ENCODE peak calls at places on chromosomes 12 and 14, in seven cellular contexts. G is A673; O is CD4-positive, alpha-beta T cell; N is HCT116; W is WERI-Rb-1; R is right lobe of liver; E is AG04450. J is an unnamed sample.

GRCh38 chr14:32706672-32707071 is 232.0 kb upstream of the NPAS3 start:
- DNase-seq in G (no peak), O (no peak), N (no peak), W (no peak), R (no peak), E (no peak), J (no peak)

GRCh38 chr12:104219908-104220404 is 4.4 kb downstream of the TXNRD1 start:
- DNase-seq in G (peak; percentile 87), O (peak; percentile 42), N (peak; percentile 97), W (no peak), R (no peak), E (no peak), J (no peak)

GRCh38 chr12:1916396-1917171 is 1.9 kb downstream of the CACNA2D4 start:
- DNase-seq in G (no peak), O (no peak), N (no peak), W (peak; percentile 63), R (peak; percentile 52), E (no peak), J (no peak)

GRCh38 chr12:123058471-123058870 is 78.0 kb downstream of the ARL6IP4 start:
- DNase-seq in G (no peak), O (no peak), N (no peak), W (no peak), R (no peak), E (no peak), J (no peak)

GRCh38 chr12:93137656-93138612 is 208.8 kb upstream of the EEA1 start:
- DNase-seq in G (no peak), O (no peak), N (peak; percentile 0), W (no peak), R (no peak), E (no peak), J (no peak)

GRCh38 chr14:71403673-71404072 is 496.4 kb downstream of the PCNX1 start:
- DNase-seq in G (peak; percentile 52), O (no peak), N (peak; percentile 2), W (peak; percentile 32), R (no peak), E (no peak), J (no peak)

GRCh38 chr12:119384340-119384739 is 49.8 kb downstream of the CCDC60 start:
- DNase-seq in G (no peak), O (no peak), N (no peak), W (no peak), R (no peak), E (no peak), J (no peak)

GRCh38 chr12:124273630-124274029 is 21.3 kb upstream of the RFLNA start:
- DNase-seq in G (peak; percentile 54), O (no peak), N (peak; percentile 79), W (peak; percentile 90), R (no peak), E (no peak), J (no peak)

GRCh38 chr14:72619881-72620280 is 274.0 kb downstream of the DPF3 start:
- DNase-seq in G (no peak), O (no peak), N (no peak), W (no peak), R (no peak), E (no peak), J (no peak)

GRCh38 chr12:132761032-132761910 is at the start of gene ANKLE2:
- DNase-seq in G (peak; percentile 56), O (peak; percentile 31), N (no peak), W (peak; percentile 33), R (peak; percentile 70), E (no peak), J (peak; percentile 54)

GRCh38 chr14:61145903-61146411 is 135.2 kb downstream of the TMEM30B start:
- DNase-seq in G (no peak), O (no peak), N (no peak), W (no peak), R (no peak), E (no peak), J (no peak)

GRCh38 chr12:26152507-26153102 is 27.8 kb upstream of the BHLHE41 start:
- DNase-seq in G (no peak), O (no peak), N (no peak), W (no peak), R (no peak), E (no peak), J (no peak)

GRCh38 chr12:101608301-101609133 is 13.7 kb downstream of the MYBPC1 start:
- DNase-seq in G (no peak), O (no peak), N (no peak), W (no peak), R (no peak), E (no peak), J (no peak)

DNA sequence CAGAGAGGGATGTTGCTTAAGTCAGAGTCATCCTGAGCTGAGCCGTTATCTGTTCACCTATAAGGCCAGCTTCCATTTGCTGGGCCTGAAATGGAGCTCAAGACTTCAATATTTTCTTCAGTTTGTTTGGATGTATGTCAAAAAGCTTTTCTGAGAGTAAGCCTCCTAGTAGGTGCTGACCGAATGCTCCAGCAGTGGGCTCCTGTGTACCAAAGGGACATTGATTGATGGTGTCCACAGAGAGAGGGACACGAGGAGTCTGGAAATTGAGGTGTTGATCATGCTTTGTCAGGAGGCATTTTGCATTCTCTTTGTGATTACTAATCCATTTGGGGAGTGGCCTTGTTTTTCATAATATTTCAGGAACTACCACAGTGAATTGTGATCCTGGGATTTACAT is 107.7 kb upstream of the SLC38A2 start:
- DNase-seq in G (no peak), O (no peak), N (no peak), W (no peak), R (no peak), E (no peak), J (no peak)
- H3K27ac ChIP-seq in G (no peak overlapping the region), O (no peak overlapping the region), N (no peak overlapping the region), W (no peak overlapping the region), R (no peak overlapping the region), E (no peak overlapping the region), J (no peak overlapping the region)

GRCh38 chr14:101947904-101948665 is 16.3 kb upstream of the DYNC1H1 start:
- DNase-seq in G (peak; percentile 100), O (peak; percentile 99), N (peak; percentile 100), W (peak; percentile 100), R (peak; percentile 100), E (peak; percentile 100), J (peak; percentile 99)
- H3K27ac ChIP-seq in G (peak overlapping the region; percentile 98), O (peak overlapping the region; percentile 87), N (peak overlapping the region; percentile 76), W (peak overlapping the region; percentile 83), R (peak overlapping the region; percentile 98), E (peak overlapping the region; percentile 99), J (peak overlapping the region; percentile 97)

GRCh38 chr12:108691995-108692808 is 39.1 kb downstream of the CORO1C start:
- DNase-seq in G (peak; percentile 69), O (no peak), N (no peak), W (no peak), R (peak; percentile 51), E (no peak), J (no peak)

GRCh38 chr12:108694812-108695278 is 36.5 kb downstream of the CORO1C start:
- DNase-seq in G (no peak), O (no peak), N (no peak), W (no peak), R (no peak), E (no peak), J (no peak)

GRCh38 chr12:108691154-108691994 is 39.9 kb downstream of the CORO1C start:
- DNase-seq in G (peak; percentile 94), O (peak; percentile 50), N (peak; percentile 86), W (peak; percentile 88), R (peak; percentile 97), E (peak; percentile 99), J (peak; percentile 95)

GRCh38 chr12:108693186-108693585 is 38.1 kb downstream of the CORO1C start:
- DNase-seq in G (no peak), O (no peak), N (no peak), W (no peak), R (no peak), E (no peak), J (no peak)

DNA sequence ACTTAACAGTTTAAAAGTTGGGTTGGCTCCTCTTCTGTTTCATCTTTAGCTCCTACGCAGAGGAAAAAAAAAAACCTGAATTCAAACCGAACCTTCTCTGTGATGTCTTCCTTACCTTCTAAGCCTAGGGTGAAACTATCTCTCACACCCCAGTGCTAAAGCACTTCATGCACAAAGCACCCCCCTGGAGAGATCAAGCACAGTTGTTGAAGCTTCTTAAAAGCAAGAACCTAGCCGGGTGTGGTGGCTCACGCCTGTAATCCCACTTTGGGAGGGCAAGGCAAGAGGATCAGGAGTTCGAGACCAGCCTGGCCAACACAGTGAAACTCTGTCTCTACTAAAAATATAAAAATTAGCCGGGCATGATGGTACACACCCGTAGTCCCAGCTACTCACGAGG is 37.5 kb downstream of the CORO1C start:
- DNase-seq in G (no peak), O (no peak), N (no peak), W (no peak), R (no peak), E (no peak), J (no peak)
- H3K27ac ChIP-seq in G (peak overlapping the region; percentile 96), O (no peak overlapping the region), N (no peak overlapping the region), W (no peak overlapping the region), R (no peak overlapping the region), E (peak overlapping the region; percentile 60), J (peak overlapping the region; percentile 27)

GRCh38 chr14:50744242-50744641 is 76.1 kb upstream of the SAV1 start:
- DNase-seq in G (no peak), O (no peak), N (no peak), W (no peak), R (no peak), E (no peak), J (no peak)

GRCh38 chr14:50745401-50746058 is 77.4 kb upstream of the SAV1 start:
- DNase-seq in G (no peak), O (no peak), N (no peak), W (no peak), R (no peak), E (no peak), J (no peak)

GRCh38 chr14:50739186-50739585 is 71.1 kb upstream of the SAV1 start:
- DNase-seq in G (no peak), O (no peak), N (no peak), W (no peak), R (no peak), E (no peak), J (no peak)

GRCh38 chr14:50740858-50741257 is 72.8 kb upstream of the SAV1 start:
- DNase-seq in G (peak; percentile 53), O (no peak), N (no peak), W (no peak), R (no peak), E (no peak), J (no peak)

GRCh38 chr14:50741571-50741970 is 73.5 kb upstream of the SAV1 start:
- DNase-seq in G (peak; percentile 34), O (no peak), N (peak; percentile 16), W (no peak), R (no peak), E (no peak), J (no peak)
- H3K27ac ChIP-seq in G (peak overlapping the region; percentile 48), O (no peak overlapping the region), N (peak overlapping the region; percentile 27), W (no peak overlapping the region), R (no peak overlapping the region), E (no peak overlapping the region), J (no peak overlapping the region)

DNA sequence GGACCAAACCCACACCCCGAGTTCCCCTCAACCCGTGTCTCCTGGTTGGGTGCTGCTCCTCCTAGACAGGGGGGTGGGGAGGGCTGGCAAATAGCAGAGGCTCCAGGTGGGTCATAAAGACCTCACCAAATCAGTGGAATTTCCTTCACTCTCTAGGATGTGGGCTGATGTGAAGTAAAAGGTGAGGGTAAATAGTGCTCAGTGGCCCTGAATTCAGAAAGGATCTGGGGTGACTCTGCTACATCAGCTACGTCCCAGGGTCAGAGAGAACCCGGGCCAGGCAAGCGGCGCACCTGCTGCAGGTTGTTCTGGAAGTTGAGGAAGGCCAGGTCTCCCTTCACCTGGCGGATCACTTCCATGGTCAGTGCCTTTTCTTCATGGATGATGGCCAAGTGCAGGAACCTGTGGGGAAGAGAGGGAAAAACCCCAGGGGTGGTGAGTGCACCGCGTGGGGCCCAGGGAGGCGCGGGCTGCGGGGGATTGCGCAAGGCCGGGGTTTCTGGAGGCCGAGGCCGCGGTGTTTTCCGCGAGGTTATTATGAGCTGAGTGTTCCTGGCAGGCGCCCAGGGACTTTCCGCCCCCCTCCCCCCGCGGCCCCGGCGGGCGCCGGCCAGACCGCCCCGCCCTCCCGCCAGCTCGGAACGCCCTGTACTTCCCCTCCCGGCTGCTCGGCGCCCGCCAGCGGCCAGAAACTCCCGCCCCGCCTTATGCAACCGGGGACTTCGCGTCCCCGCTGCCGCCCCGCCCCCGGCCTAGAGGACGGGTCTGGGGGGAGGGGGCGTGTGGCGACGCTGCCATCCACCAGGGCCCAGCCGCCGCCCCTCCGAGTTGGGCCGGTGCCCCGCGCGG is 928 bp downstream of the NFKBIA start:
- DNase-seq in G (peak; percentile 96), O (peak; percentile 93), N (peak; percentile 58), W (peak; percentile 95), R (peak; percentile 98), E (peak; percentile 82), J (peak; percentile 82)
- H3K27ac ChIP-seq in G (peak overlapping the region; percentile 99), O (peak overlapping the region; percentile 98), N (peak overlapping the region; percentile 98), W (peak overlapping the region; percentile 98), R (peak overlapping the region; percentile 100), E (peak overlapping the region; percentile 78), J (peak overlapping the region; percentile 99)

J was measured in caudate nucleus.